ENCODE peak calls at places on chromosomes 2 and 18, in seven cellular contexts. I, N, R, L, Z, B and T are unnamed samples.

GRCh38 chr2:98027955-98028593 is 32.3 kb upstream of the TMEM131 start:
- DNase-seq in B (no peak), R (peak), I (no peak), Z (no peak), N (no peak), L (no peak), T (no peak)

GRCh38 chr2:39920318-39920775 is 141.3 kb upstream of the THUMPD2 start:
- DNase-seq in Z (no peak), R (no peak), B (no peak), L (no peak), I (no peak), N (no peak), T (no peak)

GRCh38 chr2:23402205-23402740 is 17.3 kb downstream of the KLHL29 start:
- DNase-seq in B (no peak), L (no peak), Z (no peak), I (no peak), R (no peak), N (no peak), T (no peak)

GRCh38 chr2:239315308-239315707 is 85.5 kb downstream of the HDAC4 start:
- DNase-seq in Z (no peak), B (no peak), L (no peak), I (no peak), R (no peak), N (no peak), T (no peak)

GRCh38 chr2:381181-381580 is 93.3 kb upstream of the ALKAL2 start:
- DNase-seq in L (no peak), B (no peak), R (no peak), Z (no peak), I (peak), N (no peak), T (no peak)

GRCh38 chr2:43210467-43211303 is 15.7 kb downstream of the ZFP36L2 start:
- DNase-seq in N (peak), Z (no peak), B (peak), I (no peak), L (no peak), R (no peak), T (no peak)

GRCh38 chr2:71749671-71750101 is 296.3 kb downstream of the DYSF start:
- DNase-seq in B (no peak), R (no peak), N (peak), I (no peak), Z (no peak), L (no peak), T (no peak)

GRCh38 chr18:55781481-55781957 is 193.5 kb upstream of the TCF4 start:
- DNase-seq in R (peak), L (peak), N (peak), B (no peak), Z (peak), I (peak), T (no peak)

GRCh38 chr18:77005651-77006195 is 126.9 kb downstream of the MBP start:
- DNase-seq in B (no peak), I (no peak), R (no peak), L (no peak), Z (no peak), N (no peak), T (peak)

GRCh38 chr2:96103906-96104861 is 12.2 kb downstream of the ADRA2B start:
- DNase-seq in R (no peak), L (no peak), Z (no peak), I (peak), B (no peak), N (no peak), T (no peak)

GRCh38 chr2:145824384-145824783 is 1304.5 kb upstream of the ZEB2 start:
- DNase-seq in B (no peak), I (no peak), Z (no peak), N (no peak), R (no peak), L (no peak), T (no peak)

GRCh38 chr2:230650585-230651137 is 62.0 kb upstream of the CAB39 start:
- DNase-seq in L (peak), B (no peak), N (no peak), R (peak), Z (no peak), I (no peak), T (no peak)

GRCh38 chr2:55712477-55713060 is 18.9 kb upstream of the PNPT1 start:
- DNase-seq in I (no peak), R (no peak), L (no peak), B (no peak), N (no peak), Z (no peak), T (no peak)

GRCh38 chr2:128640847-128641360 is 322.2 kb upstream of the HS6ST1 start:
- DNase-seq in B (no peak), R (no peak), I (no peak), Z (no peak), N (no peak), L (no peak), T (no peak)

GRCh38 chr2:240569998-240570530 is 1.8 kb downstream of the RNPEPL1 start:
- DNase-seq in N (peak), Z (no peak), L (no peak), I (no peak), B (no peak), R (no peak), T (no peak)

GRCh38 chr2:69216535-69217332 is 170.3 kb downstream of the GFPT1 start:
- DNase-seq in I (no peak), Z (no peak), R (no peak), B (no peak), N (no peak), L (peak), T (no peak)

GRCh38 chr2:236637691-236638569 is 68.3 kb downstream of the ACKR3 start:
- DNase-seq in R (no peak), B (no peak), I (no peak), L (no peak), Z (no peak), N (peak), T (no peak)

GRCh38 chr2:39996653-39997080 is 217.6 kb upstream of the THUMPD2 start:
- DNase-seq in L (no peak), R (no peak), I (no peak), B (no peak), N (no peak), Z (no peak), T (no peak)

GRCh38 chr18:79484661-79485621 is 89.2 kb downstream of the NFATC1 start:
- DNase-seq in Z (no peak), L (no peak), I (peak), N (peak), R (no peak), B (no peak), T (no peak)

GRCh38 chr18:6781846-6782245 is 52.3 kb downstream of the ARHGAP28 start:
- DNase-seq in Z (no peak), N (no peak), I (no peak), R (no peak), B (no peak), L (no peak), T (no peak)

GRCh38 chr2:6072757-6073156 is 380.6 kb downstream of the SOX11 start:
- DNase-seq in I (no peak), L (no peak), R (no peak), N (no peak), B (no peak), Z (no peak), T (no peak)

GRCh38 chr2:240568678-240569522 is 616 bp downstream of the RNPEPL1 start:
- DNase-seq in N (peak), L (peak), Z (peak), B (no peak), I (peak), R (no peak), T (no peak)

GRCh38 chr2:105917688-105918087 is 173.0 kb downstream of the NCK2 start:
- DNase-seq in N (no peak), Z (no peak), L (no peak), B (no peak), R (no peak), I (no peak), T (no peak)

GRCh38 chr2:151071382-151071781 is 190.3 kb downstream of the RBM43 start:
- DNase-seq in I (peak), Z (no peak), L (no peak), B (no peak), R (no peak), N (no peak), T (no peak)

GRCh38 chr2:241037498-241037897 is 39.1 kb downstream of the SNED1 start:
- DNase-seq in I (peak), Z (no peak), B (no peak), N (no peak), L (no peak), R (no peak), T (no peak)

GRCh38 chr2:176101216-176101845 is 1.7 kb downstream of the HOXD12 start:
- DNase-seq in N (no peak), Z (no peak), I (no peak), R (no peak), L (no peak), B (no peak), T (no peak)

GRCh38 chr2:165794520-165794882 is 454 bp upstream of the GALNT3 start:
- DNase-seq in Z (no peak), L (no peak), N (peak), R (no peak), I (peak), B (peak), T (peak)

GRCh38 chr2:56184500-56184996 is 758 bp downstream of the CCDC85A start:
- DNase-seq in R (no peak), I (no peak), L (peak), N (peak), Z (peak), B (no peak), T (no peak)